ENCODE peak calls at places on chromosomes 13 and 19, in ten cellular contexts. L, C, A, Y, S, O, R, V, W and M are unnamed samples.

GRCh38 chr13:98853791-98854191 is 101.3 kb upstream of the SLC15A1 start:
- DNase-seq in L (no peak), C (no peak), A (peak; percentile 73), Y (no peak), S (no peak), O (no peak), R (no peak), V (no peak), W (no peak), M (no peak)

GRCh38 chr19:46416077-46416709 is 2.8 kb upstream of the CCDC8 start:
- DNase-seq in L (peak; percentile 52), C (no peak), A (no peak), Y (peak; percentile 88), S (peak; percentile 65), O (no peak), R (peak; percentile 91), V (no peak), W (peak; percentile 72), M (no peak)

GRCh38 chr19:3250675-3251074 is 26.2 kb downstream of the CELF5 start:
- DNase-seq in L (no peak), C (no peak), A (peak; percentile 78), Y (no peak), S (no peak), O (no peak), R (peak; percentile 49), V (peak; percentile 14), W (no peak), M (peak; percentile 42)

GRCh38 chr19:19615086-19615485 is 3.4 kb downstream of the PBX4 start:
- DNase-seq in L (no peak), C (peak; percentile 50), A (peak; percentile 74), Y (no peak), S (no peak), O (no peak), R (no peak), V (peak; percentile 36), W (no peak), M (no peak)

GRCh38 chr13:40318366-40318765 is 348.1 kb downstream of the FOXO1 start:
- DNase-seq in L (no peak), C (no peak), A (no peak), Y (no peak), S (no peak), O (no peak), R (no peak), V (no peak), W (no peak), M (no peak)

GRCh38 chr13:27128825-27129627 is 42.6 kb downstream of the USP12 start:
- DNase-seq in L (no peak), C (no peak), A (no peak), Y (no peak), S (no peak), O (no peak), R (no peak), V (no peak), W (no peak), M (no peak)

GRCh38 chr13:95296326-95296939 is 4.8 kb downstream of the ABCC4 start:
- DNase-seq in L (no peak), C (peak; percentile 8), A (peak; percentile 71), Y (no peak), S (no peak), O (no peak), R (peak; percentile 81), V (no peak), W (peak; percentile 74), M (peak; percentile 7)

GRCh38 chr13:108269601-108270328 is at the start of gene TNFSF13B:
- DNase-seq in L (no peak), C (peak; percentile 36), A (peak; percentile 77), Y (peak; percentile 85), S (no peak), O (peak; percentile 85), R (peak; percentile 23), V (peak; percentile 18), W (peak; percentile 60), M (peak; percentile 84)

GRCh38 chr13:57314897-57315520 is 148.0 kb downstream of the PRR20E start:
- DNase-seq in L (no peak), C (no peak), A (no peak), Y (no peak), S (no peak), O (no peak), R (peak; percentile 10), V (no peak), W (no peak), M (no peak)

GRCh38 chr19:39795001-39795400 is 16.3 kb downstream of the LEUTX start:
- DNase-seq in L (no peak), C (peak; percentile 8), A (no peak), Y (no peak), S (no peak), O (no peak), R (no peak), V (no peak), W (no peak), M (peak; percentile 9)

GRCh38 chr19:58182577-58182988 is 278 bp upstream of the ZNF274 start:
- DNase-seq in L (no peak), C (peak; percentile 71), A (peak; percentile 93), Y (no peak), S (no peak), O (no peak), R (no peak), V (peak; percentile 80), W (no peak), M (peak; percentile 69)

GRCh38 chr13:49607761-49608160 is 20.5 kb upstream of the ARL11 start:
- DNase-seq in L (no peak), C (no peak), A (no peak), Y (no peak), S (no peak), O (no peak), R (no peak), V (no peak), W (no peak), M (no peak)

GRCh38 chr13:73075546-73075945 is 16.7 kb downstream of the KLF5 start:
- DNase-seq in L (no peak), C (no peak), A (no peak), Y (no peak), S (no peak), O (no peak), R (peak; percentile 29), V (no peak), W (no peak), M (no peak)

GRCh38 chr19:54882758-54883157 is 8.7 kb downstream of the FCAR start:
- DNase-seq in L (no peak), C (peak; percentile 31), A (no peak), Y (no peak), S (no peak), O (no peak), R (no peak), V (no peak), W (no peak), M (peak; percentile 67)

GRCh38 chr19:17081672-17082630 is 6.4 kb downstream of the MYO9B start:
- DNase-seq in L (no peak), C (no peak), A (no peak), Y (no peak), S (no peak), O (no peak), R (no peak), V (no peak), W (no peak), M (no peak)

GRCh38 chr13:110364081-110364480 is 57.0 kb downstream of the COL4A2 start:
- DNase-seq in L (no peak), C (no peak), A (no peak), Y (no peak), S (no peak), O (no peak), R (no peak), V (no peak), W (no peak), M (no peak)

GRCh38 chr19:2974342-2974932 is 2.9 kb upstream of the TLE6 start:
- DNase-seq in L (no peak), C (no peak), A (no peak), Y (no peak), S (no peak), O (peak; percentile 91), R (no peak), V (no peak), W (no peak), M (peak; percentile 67)

GRCh38 chr13:54226866-54227265 is 1198.3 kb downstream of the OLFM4 start:
- DNase-seq in L (no peak), C (no peak), A (no peak), Y (no peak), S (no peak), O (no peak), R (no peak), V (no peak), W (no peak), M (no peak)

GRCh38 chr13:46350003-46350402 is 37.0 kb downstream of the RUBCNL start:
- DNase-seq in L (no peak), C (no peak), A (no peak), Y (no peak), S (no peak), O (no peak), R (no peak), V (no peak), W (no peak), M (no peak)

GRCh38 chr19:3184847-3185481 is 766 bp upstream of the NCLN start:
- DNase-seq in L (no peak), C (peak; percentile 62), A (peak; percentile 90), Y (peak; percentile 86), S (no peak), O (no peak), R (no peak), V (peak; percentile 59), W (no peak), M (peak; percentile 89)

GRCh38 chr19:7004313-7004931 is 16.8 kb downstream of the MBD3L2B start:
- DNase-seq in L (peak; percentile 2), C (no peak), A (no peak), Y (no peak), S (no peak), O (no peak), R (no peak), V (no peak), W (no peak), M (peak; percentile 22)

GRCh38 chr19:38596057-38596981 is 21.4 kb downstream of the MAP4K1 start:
- DNase-seq in L (peak; percentile 30), C (no peak), A (peak; percentile 72), Y (no peak), S (no peak), O (no peak), R (peak; percentile 96), V (no peak), W (peak; percentile 64), M (no peak)

GRCh38 chr19:52660981-52661380 is 22.8 kb upstream of the ZNF83 start:
- DNase-seq in L (no peak), C (no peak), A (no peak), Y (no peak), S (no peak), O (no peak), R (no peak), V (no peak), W (no peak), M (no peak)

GRCh38 chr13:88643233-88643632 is 972.1 kb downstream of the SLITRK5 start:
- DNase-seq in L (no peak), C (no peak), A (no peak), Y (no peak), S (no peak), O (no peak), R (no peak), V (no peak), W (no peak), M (no peak)

GRCh38 chr13:73340069-73340468 is 281.3 kb downstream of the KLF5 start:
- DNase-seq in L (no peak), C (no peak), A (no peak), Y (no peak), S (no peak), O (no peak), R (no peak), V (no peak), W (no peak), M (no peak)